ENCODE peak calls at places on chromosomes 13 and 19, in nine cellular contexts. M is fibroblast of pulmonary artery; X is epithelial cell of prostate; Z is omental fat pad; K is GM04503; S is midbrain; T is D341Med; L is activated CD4-positive, alpha-beta T cell treated with anti-CD3 and anti-CD28 coated beads, Interleukin-2, amount 50 U/mL, for 1 hour; U is DMS 273 treated with DMSO at 0.1 percent for 48 hours. R is an unnamed sample.

GRCh38 chr19:28737021-28737525 is 475.9 kb downstream of the UQCRFS1 start:
- DNase-seq in M (peak), X (no peak), Z (no peak), K (peak), S (peak), T (no peak), L (no peak), U (no peak), R (peak)

GRCh38 chr13:20997301-20998061 is 63.9 kb downstream of the LATS2 start:
- DNase-seq in M (peak), X (no peak), Z (no peak), K (peak), S (no peak), T (no peak), L (no peak), U (no peak), R (peak)

GRCh38 chr13:33218020-33218419 is 67.5 kb downstream of the STARD13 start:
- DNase-seq in M (peak), X (peak), Z (no peak), K (peak), S (no peak), T (no peak), L (no peak), U (no peak), R (peak)

GRCh38 chr19:55672418-55672817 is 2.6 kb upstream of the EPN1 start:
- DNase-seq in M (peak), X (no peak), Z (no peak), K (no peak), S (no peak), T (no peak), L (no peak), U (no peak), R (peak)

GRCh38 chr19:30049226-30049625 is 107.2 kb downstream of the URI1 start:
- DNase-seq in M (no peak), X (no peak), Z (no peak), K (no peak), S (peak), T (no peak), L (no peak), U (no peak), R (no peak)

GRCh38 chr19:4292515-4292914 is 9.7 kb downstream of the TMIGD2 start:
- DNase-seq in M (no peak), X (no peak), Z (no peak), K (no peak), S (no peak), T (no peak), L (no peak), U (no peak), R (no peak)

GRCh38 chr19:5889288-5889971 is 14.2 kb downstream of the NDUFA11 start:
- DNase-seq in M (no peak), X (no peak), Z (no peak), K (no peak), S (no peak), T (no peak), L (no peak), U (no peak), R (peak)

GRCh38 chr13:91719033-91719432 is 320.6 kb downstream of the GPC5 start:
- DNase-seq in M (peak), X (no peak), Z (no peak), K (no peak), S (no peak), T (no peak), L (no peak), U (no peak), R (no peak)

GRCh38 chr13:27712421-27712820 is 79.9 kb upstream of the GSX1 start:
- DNase-seq in M (peak), X (no peak), Z (no peak), K (no peak), S (no peak), T (peak), L (peak), U (no peak), R (peak)